ENCODE peak calls at places on chromosomes 4 and X, in nine cellular contexts. M, G, K, F, J, I, Q, T and Z are unnamed samples.

GRCh38 chr4:10898072-10898471 is 213.5 kb upstream of the CLNK start:
- DNase-seq in M (no peak), G (no peak), K (no peak), F (no peak), J (no peak), I (no peak), Q (no peak), T (no peak), Z (no peak)

GRCh38 chr4:126611900-126612299 is 1020.9 kb upstream of the INTU start:
- DNase-seq in M (peak), G (no peak), K (peak), F (no peak), J (no peak), I (no peak), Q (peak), T (no peak), Z (no peak)

GRCh38 chr4:151484396-151485102 is 75.6 kb downstream of the FHIP1A start:
- DNase-seq in M (peak), G (no peak), K (peak), F (no peak), J (peak), I (peak), Q (peak), T (no peak), Z (peak)

GRCh38 chr4:1983846-1984405 is 24.8 kb downstream of the NELFA start:
- DNase-seq in M (no peak), G (no peak), K (no peak), F (no peak), J (no peak), I (no peak), Q (no peak), T (no peak), Z (no peak)

GRCh38 chr4:110475881-110476818 is at the start of gene ENPEP:
- DNase-seq in M (peak), G (peak), K (no peak), F (peak), J (no peak), I (peak), Q (peak), T (no peak), Z (no peak)

GRCh38 chr4:184459413-184459812 is 14.9 kb downstream of the IRF2 start:
- DNase-seq in M (peak), G (no peak), K (no peak), F (no peak), J (no peak), I (no peak), Q (peak), T (no peak), Z (no peak)

GRCh38 chr4:2714071-2714770 is 41.9 kb downstream of the TNIP2 start:
- DNase-seq in M (peak), G (peak), K (no peak), F (peak), J (no peak), I (no peak), Q (peak), T (no peak), Z (no peak)

GRCh38 chr4:126799971-126800722 is 832.6 kb upstream of the INTU start:
- DNase-seq in M (peak), G (no peak), K (no peak), F (no peak), J (no peak), I (peak), Q (peak), T (no peak), Z (no peak)

GRCh38 chr4:94934864-94935263 is 177.1 kb downstream of the BMPR1B start:
- DNase-seq in M (peak), G (no peak), K (no peak), F (no peak), J (no peak), I (no peak), Q (no peak), T (no peak), Z (no peak)

GRCh38 chr4:7398788-7399432 is 35.8 kb downstream of the PSAPL1 start:
- DNase-seq in M (no peak), G (peak), K (no peak), F (no peak), J (no peak), I (no peak), Q (no peak), T (no peak), Z (no peak)

GRCh38 chrX:70289793-70290770 is at the start of the genes KIF4A and PDZD11:
- DNase-seq in M (peak), G (peak), K (peak), F (peak), J (peak), I (peak), Q (peak), T (peak), Z (no peak)
- H3K4me3 ChIP-seq in M (peak), G (peak), K (peak), F (peak), J (peak), I (peak), Q (peak), T (peak), Z (peak)

GRCh38 chrX:103400931-103401330 is 24.6 kb downstream of the BEX3 start:
- DNase-seq in M (no peak), G (no peak), K (no peak), F (no peak), J (no peak), I (no peak), Q (no peak), T (no peak), Z (peak)
- TF ChIP-seq CTCF in M (no peak), G (no peak), K (no peak), F (no peak), J (no peak), I (no peak), Q (no peak), T (no peak), Z (no peak)

GRCh38 chrX:1453390-1453783 is 678 bp upstream of the ASMTL start:
- DNase-seq in M (no peak), G (no peak), K (no peak), F (no peak), J (peak), I (no peak), Q (no peak), T (no peak), Z (no peak)
- H3K4me3 ChIP-seq in M (peak), G (peak), K (peak), F (peak), J (peak), I (peak), Q (peak), T (peak), Z (peak)

GRCh38 chr4:116599859-116600258 is 485.5 kb downstream of the TRAM1L1 start:
- DNase-seq in M (no peak), G (no peak), K (no peak), F (no peak), J (no peak), I (no peak), Q (no peak), T (no peak), Z (no peak)
- TF ChIP-seq CTCF in M (no peak), G (no peak), K (no peak), F (no peak), J (no peak), I (no peak), Q (no peak), T (no peak), Z (no peak)

GRCh38 chrX:634306-634958 is 3.8 kb downstream of the SHOX start:
- DNase-seq in M (no peak), G (peak), K (no peak), F (no peak), J (no peak), I (no peak), Q (no peak), T (no peak), Z (no peak)

GRCh38 chrX:633655-634305 is 3.2 kb downstream of the SHOX start:
- DNase-seq in M (no peak), G (peak), K (no peak), F (no peak), J (no peak), I (no peak), Q (no peak), T (no peak), Z (no peak)

GRCh38 chrX:637660-638481 is 7.3 kb downstream of the SHOX start:
- DNase-seq in M (no peak), G (no peak), K (no peak), F (no peak), J (no peak), I (no peak), Q (no peak), T (no peak), Z (no peak)

GRCh38 chrX:636971-637659 is 6.5 kb downstream of the SHOX start:
- DNase-seq in M (no peak), G (no peak), K (no peak), F (no peak), J (no peak), I (no peak), Q (no peak), T (no peak), Z (no peak)

GRCh38 chrX:635428-636192 is 5.0 kb downstream of the SHOX start:
- DNase-seq in M (no peak), G (no peak), K (no peak), F (no peak), J (no peak), I (no peak), Q (no peak), T (no peak), Z (no peak)
- H3K4me3 ChIP-seq in M (no peak), G (no peak), K (no peak), F (no peak), J (peak), I (no peak), Q (no peak), T (no peak), Z (no peak)

GRCh38 chrX:48702716-48703115 is 6.2 kb downstream of the SUV39H1 start:
- DNase-seq in M (no peak), G (no peak), K (no peak), F (no peak), J (no peak), I (no peak), Q (no peak), T (no peak), Z (no peak)
- TF ChIP-seq CTCF in M (no peak), G (no peak), K (no peak), F (no peak), J (no peak), I (no peak), Q (no peak), T (no peak), Z (no peak)